ENCODE peak calls at places on chromosomes 3 and 15, in ten cellular contexts. F, Z, B, M, N, R, J, S, K and D are unnamed samples.

GRCh38 chr15:66603301-66604179 is 37.7 kb upstream of the LCTL start:
- DNase-seq in Z (peak), F (peak), S (peak), B (peak), M (peak), K (peak), J (peak), R (peak), N (peak), D (no peak)

GRCh38 chr3:71066849-71067261 is 516.7 kb downstream of the FOXP1 start:
- DNase-seq in K (peak), B (no peak), M (peak), Z (peak), J (no peak), S (no peak), N (peak), F (no peak), R (peak), D (no peak)

GRCh38 chr3:39343076-39343717 is 13.7 kb downstream of the CCR8 start:
- DNase-seq in S (no peak), Z (no peak), B (no peak), K (no peak), R (no peak), J (no peak), M (no peak), N (peak), F (no peak), D (no peak)

GRCh38 chr15:48250640-48251076 is 44.6 kb downstream of the SLC12A1 start:
- DNase-seq in S (peak), N (peak), B (peak), K (peak), J (no peak), R (peak), Z (peak), M (peak), F (peak), D (no peak)

GRCh38 chr15:29040367-29040745 is 154.6 kb downstream of the APBA2 start:
- DNase-seq in K (peak), J (no peak), F (no peak), Z (peak), S (peak), R (no peak), N (no peak), M (peak), B (no peak), D (peak)

GRCh38 chr3:13133471-13133981 is 60.3 kb upstream of the IQSEC1 start:
- DNase-seq in N (no peak), J (no peak), R (peak), S (no peak), Z (no peak), K (no peak), F (no peak), M (no peak), B (no peak), D (peak)

GRCh38 chr3:154795582-154795981 is 284.5 kb upstream of the MME start:
- DNase-seq in F (peak), M (peak), K (no peak), S (peak), J (no peak), N (peak), Z (peak), R (no peak), B (no peak), D (no peak)

GRCh38 chr15:89863918-89864317 is 29.9 kb downstream of the AP3S2 start:
- DNase-seq in J (no peak), N (no peak), S (no peak), M (peak), B (no peak), R (no peak), K (no peak), Z (no peak), F (no peak), D (no peak)

GRCh38 chr3:180362081-180362480 is 239.9 kb upstream of the TTC14 start:
- DNase-seq in S (no peak), Z (no peak), B (no peak), N (no peak), F (no peak), J (no peak), M (no peak), K (no peak), R (no peak), D (no peak)

GRCh38 chr3:66038384-66038725 is 363 bp downstream of the MAGI1 start:
- DNase-seq in F (no peak), B (no peak), K (no peak), M (no peak), Z (no peak), S (no peak), N (no peak), J (no peak), R (no peak), D (no peak)

GRCh38 chr3:129180461-129180860 is 3.2 kb downstream of the CNBP start:
- DNase-seq in R (no peak), K (no peak), S (no peak), M (no peak), B (no peak), Z (no peak), F (no peak), J (no peak), N (no peak), D (no peak)

GRCh38 chr3:153350420-153350819 is 188.4 kb downstream of the RAP2B start:
- DNase-seq in B (no peak), Z (peak), F (no peak), M (peak), R (no peak), S (peak), N (peak), K (no peak), J (no peak), D (no peak)

GRCh38 chr3:88807471-88808090 is 299.8 kb upstream of the EPHA3 start:
- DNase-seq in N (peak), K (peak), Z (peak), S (peak), R (no peak), M (peak), F (no peak), J (no peak), B (no peak), D (no peak)

GRCh38 chr15:44489464-44489863 is 47.5 kb upstream of the EIF3J start:
- DNase-seq in Z (peak), M (peak), J (no peak), F (no peak), R (no peak), S (peak), B (no peak), N (peak), K (no peak), D (no peak)

DNA sequence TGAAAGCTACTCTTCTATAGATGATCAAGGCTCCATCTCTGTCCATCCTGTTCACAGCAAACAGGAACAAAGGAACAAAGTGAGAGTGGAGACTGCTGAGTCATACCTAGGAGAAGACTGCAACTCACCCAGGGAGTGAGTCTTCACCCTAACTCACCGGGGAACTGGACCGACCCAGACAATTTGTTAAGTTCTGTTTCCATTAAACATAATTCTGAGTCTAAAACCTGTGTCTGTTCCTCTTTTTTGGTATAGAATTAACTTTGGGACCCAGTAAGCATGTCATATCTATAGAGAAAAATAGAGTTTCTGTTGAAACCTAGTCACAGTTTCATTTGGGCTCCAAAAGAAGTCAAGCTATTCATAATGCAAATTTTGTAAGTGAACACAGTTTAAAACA is 21.6 kb downstream of the CCDC80 start:
- DNase-seq in J (no peak), Z (peak), B (no peak), M (no peak), K (no peak), R (no peak), F (no peak), N (peak), S (no peak), D (no peak)
- TF ChIP-seq CTCF in J (no peak), Z (no peak), B (no peak), M (no peak), K (no peak), R (no peak), F (no peak), N (no peak), S (no peak), D (no peak)

GRCh38 chr15:31305375-31305774 is 21.3 kb upstream of the KLF13 start:
- DNase-seq in M (no peak), B (no peak), N (no peak), Z (no peak), J (no peak), F (no peak), R (no peak), K (no peak), S (no peak), D (no peak)
- H3K4me3 ChIP-seq in M (no peak), B (no peak), N (no peak), Z (no peak), J (no peak), F (no peak), R (no peak), K (no peak), S (no peak), D (no peak)

GRCh38 chr3:110881069-110881468 is 190.5 kb upstream of the NECTIN3 start:
- DNase-seq in B (peak), M (peak), J (peak), K (peak), R (no peak), N (peak), S (peak), Z (peak), F (peak), D (peak)
- TF ChIP-seq CTCF in B (peak), M (peak), J (peak), K (peak), R (no peak), N (peak), S (peak), Z (no peak), F (peak), D (no peak)

GRCh38 chr15:91498046-91498445 is 355.5 kb upstream of the SLCO3A1 start:
- DNase-seq in J (no peak), N (no peak), R (no peak), M (no peak), K (no peak), F (no peak), S (no peak), Z (no peak), B (no peak), D (no peak)
- H3K4me3 ChIP-seq in J (no peak), N (no peak), R (no peak), M (no peak), K (no peak), F (no peak), S (no peak), Z (no peak), B (no peak), D (no peak)

DNA sequence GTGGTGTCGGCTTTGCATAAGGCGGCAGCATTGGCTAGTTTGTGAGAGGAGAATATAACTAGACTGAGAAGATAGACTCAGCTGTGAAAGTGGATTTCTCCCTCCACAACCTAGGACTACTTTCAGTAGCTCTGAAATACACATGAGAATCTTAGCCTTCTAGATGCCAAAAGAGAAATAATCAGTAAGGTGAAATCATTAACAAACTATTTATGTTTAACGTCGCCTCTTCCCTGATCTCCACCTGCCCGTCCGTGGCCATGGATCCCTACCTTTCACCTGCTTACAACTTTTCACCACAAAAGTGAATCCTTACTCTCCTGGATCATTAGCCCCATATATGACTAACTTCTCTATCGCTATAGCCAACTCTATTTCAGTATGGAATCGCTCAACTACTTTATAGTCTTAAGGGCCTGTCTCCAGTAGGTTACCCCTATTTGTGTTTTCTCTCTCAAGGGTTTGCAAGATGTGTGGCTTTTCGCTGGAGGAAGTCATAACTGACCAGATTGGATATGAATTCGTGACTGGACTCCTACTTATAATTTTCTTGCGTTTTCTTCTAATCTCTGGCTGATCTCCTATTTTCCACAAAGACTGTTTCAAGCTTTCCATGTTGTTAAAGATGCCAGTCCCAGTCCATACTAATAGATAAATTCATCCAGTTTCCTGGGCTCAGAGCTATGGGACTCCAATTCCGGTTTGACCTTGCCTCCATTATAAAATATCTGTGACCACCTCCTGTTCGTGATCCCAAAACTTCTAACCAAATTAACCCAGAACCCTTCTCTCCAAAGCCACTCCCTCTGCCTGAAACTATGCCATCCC is 1.1 kb upstream of the STAG1 start:
- DNase-seq in J (no peak), N (peak), S (no peak), Z (no peak), F (peak), K (no peak), M (no peak), R (no peak), B (peak), D (no peak)
- TF ChIP-seq CTCF in J (no peak), N (no peak), S (no peak), Z (peak), F (no peak), K (no peak), M (peak), R (no peak), B (no peak), D (no peak)

GRCh38 chr3:49199244-49199899 is 28.0 kb downstream of the KLHDC8B start:
- DNase-seq in N (no peak), S (peak), K (no peak), B (no peak), M (peak), J (peak), F (no peak), R (peak), Z (peak), D (peak)
- H3K4me3 ChIP-seq in N (no peak), S (peak), K (no peak), B (no peak), M (peak), J (no peak), F (no peak), R (peak), Z (no peak), D (peak)

GRCh38 chr3:42498034-42498433 is 4.4 kb upstream of the VIPR1 start:
- DNase-seq in Z (no peak), F (no peak), R (peak), K (no peak), J (no peak), B (no peak), M (no peak), N (no peak), S (no peak), D (no peak)

GRCh38 chr3:42497009-42497731 is 5.3 kb upstream of the VIPR1 start:
- DNase-seq in M (peak), Z (peak), S (peak), B (peak), J (no peak), K (peak), F (peak), R (peak), N (peak), D (no peak)

GRCh38 chr3:42493126-42493797 is 9.2 kb upstream of the VIPR1 start:
- DNase-seq in B (no peak), J (no peak), S (no peak), F (no peak), M (no peak), K (no peak), Z (no peak), N (no peak), R (peak), D (peak)

GRCh38 chr3:42493798-42494151 is 8.7 kb upstream of the VIPR1 start:
- DNase-seq in B (no peak), F (no peak), M (no peak), Z (no peak), K (no peak), R (peak), S (no peak), N (no peak), J (no peak), D (no peak)

GRCh38 chr3:42495393-42495792 is 7.0 kb upstream of the VIPR1 start:
- DNase-seq in K (no peak), N (no peak), S (no peak), Z (no peak), B (no peak), J (no peak), M (no peak), F (no peak), R (peak), D (no peak)
- TF ChIP-seq CTCF in K (no peak), N (no peak), S (no peak), Z (no peak), B (no peak), J (no peak), M (no peak), F (no peak), R (no peak), D (no peak)

GRCh38 chr3:25237602-25238001 is 190.5 kb upstream of the RARB start:
- DNase-seq in F (no peak), J (no peak), S (no peak), Z (no peak), M (no peak), N (no peak), R (no peak), K (no peak), B (no peak), D (no peak)

GRCh38 chr3:25229584-25229983 is 198.5 kb upstream of the RARB start:
- DNase-seq in R (no peak), J (no peak), Z (no peak), N (no peak), S (no peak), B (no peak), M (no peak), K (peak), F (no peak), D (no peak)

GRCh38 chr3:25235033-25235432 is 193.0 kb upstream of the RARB start:
- DNase-seq in Z (no peak), J (no peak), M (no peak), F (no peak), R (no peak), S (peak), N (no peak), B (no peak), K (no peak), D (no peak)

GRCh38 chr3:25239042-25239441 is 189.0 kb upstream of the RARB start:
- DNase-seq in S (no peak), R (no peak), N (no peak), Z (no peak), J (no peak), M (no peak), B (no peak), F (no peak), K (no peak), D (no peak)

GRCh38 chr3:25235471-25235870 is 192.6 kb upstream of the RARB start:
- DNase-seq in N (no peak), S (peak), K (no peak), J (no peak), Z (no peak), F (no peak), R (no peak), M (no peak), B (no peak), D (no peak)
- H3K4me3 ChIP-seq in N (no peak), S (no peak), K (no peak), J (no peak), Z (no peak), F (no peak), R (no peak), M (no peak), B (no peak), D (no peak)